ENCODE peak calls at places on chromosome 12, in eight cellular contexts. J, Q, E, Y, A, C, S and L are unnamed samples. For H3K27me3, the result is how much of the 10 kb centered on the place peaks cover.

GRCh38 chr12:57087689-57088441 is 1.0 kb upstream of the NAB2 start:
- DNase-seq in J (peak), Q (peak), E (peak), Y (peak), A (peak), C (peak), S (peak), L (peak)

GRCh38 chr12:39367494-39367893 is 75.4 kb downstream of the KIF21A start:
- DNase-seq in J (no peak), Q (no peak), E (no peak), Y (no peak), A (no peak), C (no peak), S (no peak), L (no peak)

GRCh38 chr12:59055204-59055839 is 135.0 kb upstream of the LRIG3 start:
- DNase-seq in J (no peak), Q (no peak), E (no peak), Y (no peak), A (no peak), C (no peak), S (peak), L (peak)

GRCh38 chr12:18057051-18057450 is 32.9 kb downstream of the RERGL start:
- DNase-seq in J (no peak), Q (no peak), E (no peak), Y (no peak), A (no peak), C (no peak), S (no peak), L (no peak)

GRCh38 chr12:106138646-106139421 is at the start of gene NUAK1:
- DNase-seq in J (peak), Q (no peak), E (peak), Y (peak), A (peak), C (peak), S (peak), L (peak)

GRCh38 chr12:69685810-69686209 is 13.3 kb downstream of the BEST3 start:
- DNase-seq in J (no peak), Q (no peak), E (no peak), Y (no peak), A (no peak), C (no peak), S (peak), L (no peak)

GRCh38 chr12:29544428-29545101 is 47.1 kb upstream of the OVCH1 start:
- DNase-seq in J (no peak), Q (no peak), E (no peak), Y (no peak), A (no peak), C (no peak), S (no peak), L (no peak)

GRCh38 chr12:107374136-107374535 is 280.8 kb upstream of the CRY1 start:
- DNase-seq in J (no peak), Q (no peak), E (no peak), Y (no peak), A (no peak), C (no peak), S (no peak), L (no peak)

GRCh38 chr12:52044284-52044983 is 6.8 kb upstream of the NR4A1 start:
- DNase-seq in J (peak), Q (peak), E (peak), Y (peak), A (no peak), C (peak), S (no peak), L (no peak)

GRCh38 chr12:56591111-56591510 is 39.0 kb downstream of the BAZ2A start:
- DNase-seq in J (no peak), Q (no peak), E (no peak), Y (no peak), A (peak), C (no peak), S (no peak), L (no peak)

DNA sequence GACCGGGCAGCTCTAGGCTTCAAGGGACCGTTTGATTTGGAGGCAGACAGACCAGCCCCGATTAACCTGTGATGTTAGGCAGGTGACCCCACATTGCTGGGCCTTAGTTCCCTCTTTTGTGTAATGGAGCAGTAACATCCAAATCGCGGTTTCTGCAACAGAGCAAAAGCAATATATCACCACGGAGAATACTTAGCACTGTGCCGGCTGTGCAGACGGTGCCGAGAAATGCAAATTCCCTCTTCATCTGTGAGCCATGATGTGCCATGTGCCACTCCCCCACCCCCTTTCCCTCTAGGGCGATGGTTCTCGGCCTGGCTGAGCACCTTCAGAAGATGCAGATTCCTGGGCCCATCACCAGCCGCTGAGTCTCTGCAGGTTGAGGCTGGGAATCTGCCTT is 10.9 kb downstream of the BCL7A start:
- DNase-seq in J (no peak), Q (no peak), E (no peak), Y (no peak), A (no peak), C (no peak), S (no peak), L (no peak)
- H3K27me3 ChIP-seq in J (under half), Q (under half), E (under half), Y (under half), A (under half), C (under half), S (under half), L (under half)

DNA sequence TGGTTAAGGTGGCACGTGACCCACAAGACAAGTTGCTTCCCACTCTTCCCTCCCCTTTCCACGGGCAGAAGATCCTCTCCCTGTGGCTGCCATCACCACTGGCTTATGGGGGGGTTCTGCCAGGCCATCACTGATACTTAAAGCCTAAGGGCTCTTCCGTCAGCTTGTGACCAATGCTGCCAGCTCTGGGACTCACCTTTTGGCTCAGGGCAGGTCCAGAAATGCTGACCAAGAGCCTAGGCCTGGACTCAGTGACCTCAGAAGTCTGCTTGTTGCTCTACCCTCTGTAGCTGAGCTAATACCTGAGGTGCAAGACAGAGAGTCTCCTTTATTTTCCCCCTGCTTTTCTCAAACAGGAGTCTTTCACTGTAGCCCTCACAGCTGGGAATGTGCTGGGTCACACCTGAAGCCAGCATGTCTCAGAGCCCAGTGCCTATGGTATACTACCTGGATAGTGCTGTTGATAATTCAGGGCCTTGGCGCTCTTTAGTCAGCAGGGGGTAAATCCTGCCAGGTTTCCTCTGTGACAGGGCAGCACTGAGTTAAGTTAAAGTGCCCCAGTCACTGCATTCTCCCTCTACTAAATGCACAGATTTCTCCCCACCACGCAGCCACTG is 19.7 kb downstream of the FGD4 start:
- DNase-seq in J (no peak), Q (no peak), E (no peak), Y (no peak), A (peak), C (no peak), S (no peak), L (no peak)
- H3K27ac ChIP-seq in J (no peak), Q (no peak), E (no peak), Y (no peak), A (peak), C (no peak), S (no peak), L (no peak)

GRCh38 chr12:85280984-85281946 is 1.2 kb downstream of the ALX1 start:
- DNase-seq in J (no peak), Q (no peak), E (no peak), Y (no peak), A (no peak), C (no peak), S (no peak), L (no peak)
- H3K4me3 ChIP-seq in J (no peak), Q (no peak), E (peak), Y (peak), A (peak), C (peak), S (no peak), L (no peak)

DNA sequence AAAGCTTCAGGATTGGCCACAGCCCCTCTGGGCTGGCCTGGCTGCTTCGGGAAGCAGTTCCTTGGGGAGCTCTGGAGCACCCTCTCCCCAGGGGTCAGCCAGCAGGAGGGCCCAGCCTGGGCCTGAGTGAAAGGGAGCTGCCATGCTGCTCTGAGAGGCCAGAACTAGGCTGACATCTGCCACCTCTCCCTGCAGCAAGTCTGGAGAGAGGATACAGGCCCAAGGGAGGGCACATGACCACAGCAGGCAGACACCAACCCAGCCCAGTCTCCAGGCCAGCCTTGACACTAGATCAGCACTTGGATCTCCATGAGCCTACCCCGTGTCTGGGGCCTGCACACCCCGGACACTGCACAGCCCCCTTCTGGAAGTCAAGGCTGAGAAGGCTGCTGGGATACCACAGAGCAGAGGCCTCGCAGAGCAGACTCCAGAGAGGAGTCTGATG is 13.1 kb downstream of the COL2A1 start:
- DNase-seq in J (no peak), Q (no peak), E (peak), Y (peak), A (no peak), C (no peak), S (no peak), L (no peak)
- H3K27me3 ChIP-seq in J (under half), Q (under half), E (under half), Y (under half), A (under half), C (under half), S (half or more), L (under half)

GRCh38 chr12:76614364-76614763 is 54.8 kb upstream of the OSBPL8 start:
- DNase-seq in J (no peak), Q (no peak), E (no peak), Y (no peak), A (no peak), C (no peak), S (no peak), L (no peak)

GRCh38 chr12:76608070-76608469 is 48.5 kb upstream of the OSBPL8 start:
- DNase-seq in J (no peak), Q (no peak), E (no peak), Y (no peak), A (no peak), C (no peak), S (no peak), L (no peak)

DNA sequence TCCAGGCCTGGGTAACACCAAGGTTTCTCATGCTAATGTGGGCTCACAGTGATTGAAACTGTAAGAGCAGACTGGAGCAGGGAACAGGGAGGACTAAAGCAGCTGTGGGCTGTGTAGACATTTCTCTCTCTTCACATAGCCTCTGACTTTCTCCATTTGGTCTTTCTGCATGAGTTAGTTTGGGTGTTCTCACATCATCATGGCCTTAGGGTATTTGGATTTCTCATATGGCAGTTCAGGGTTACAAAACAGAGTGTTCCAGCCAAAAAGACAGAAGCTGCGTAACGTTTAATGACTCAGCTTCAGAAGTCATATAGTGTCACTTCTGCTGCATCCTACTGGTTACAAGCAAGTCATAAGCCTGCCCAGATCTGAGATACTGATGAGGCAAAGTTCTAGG is 52.0 kb upstream of the OSBPL8 start:
- DNase-seq in J (no peak), Q (no peak), E (no peak), Y (no peak), A (no peak), C (no peak), S (peak), L (no peak)
- H3K27ac ChIP-seq in J (no peak), Q (peak), E (no peak), Y (no peak), A (no peak), C (no peak), S (no peak), L (no peak)

GRCh38 chr12:96445743-96446655 is 43.4 kb upstream of the CFAP54 start:
- DNase-seq in J (no peak), Q (no peak), E (no peak), Y (no peak), A (no peak), C (no peak), S (peak), L (peak)
- H3K4me3 ChIP-seq in J (no peak), Q (no peak), E (no peak), Y (no peak), A (no peak), C (no peak), S (no peak), L (no peak)

GRCh38 chr12:53975816-53976152 is 1.0 kb upstream of the HOTAIR start:
- DNase-seq in J (no peak), Q (no peak), E (no peak), Y (no peak), A (no peak), C (no peak), S (no peak), L (no peak)

GRCh38 chr12:53976823-53977595 is 2.3 kb upstream of the HOTAIR start:
- DNase-seq in J (no peak), Q (no peak), E (no peak), Y (no peak), A (no peak), C (peak), S (no peak), L (no peak)

GRCh38 chr12:53976172-53976822 is 1.5 kb upstream of the HOTAIR start:
- DNase-seq in J (no peak), Q (no peak), E (no peak), Y (no peak), A (no peak), C (peak), S (no peak), L (peak)

GRCh38 chr12:53974084-53975018 is at the start of gene HOTAIR:
- DNase-seq in J (no peak), Q (no peak), E (no peak), Y (peak), A (no peak), C (peak), S (no peak), L (peak)

DNA sequence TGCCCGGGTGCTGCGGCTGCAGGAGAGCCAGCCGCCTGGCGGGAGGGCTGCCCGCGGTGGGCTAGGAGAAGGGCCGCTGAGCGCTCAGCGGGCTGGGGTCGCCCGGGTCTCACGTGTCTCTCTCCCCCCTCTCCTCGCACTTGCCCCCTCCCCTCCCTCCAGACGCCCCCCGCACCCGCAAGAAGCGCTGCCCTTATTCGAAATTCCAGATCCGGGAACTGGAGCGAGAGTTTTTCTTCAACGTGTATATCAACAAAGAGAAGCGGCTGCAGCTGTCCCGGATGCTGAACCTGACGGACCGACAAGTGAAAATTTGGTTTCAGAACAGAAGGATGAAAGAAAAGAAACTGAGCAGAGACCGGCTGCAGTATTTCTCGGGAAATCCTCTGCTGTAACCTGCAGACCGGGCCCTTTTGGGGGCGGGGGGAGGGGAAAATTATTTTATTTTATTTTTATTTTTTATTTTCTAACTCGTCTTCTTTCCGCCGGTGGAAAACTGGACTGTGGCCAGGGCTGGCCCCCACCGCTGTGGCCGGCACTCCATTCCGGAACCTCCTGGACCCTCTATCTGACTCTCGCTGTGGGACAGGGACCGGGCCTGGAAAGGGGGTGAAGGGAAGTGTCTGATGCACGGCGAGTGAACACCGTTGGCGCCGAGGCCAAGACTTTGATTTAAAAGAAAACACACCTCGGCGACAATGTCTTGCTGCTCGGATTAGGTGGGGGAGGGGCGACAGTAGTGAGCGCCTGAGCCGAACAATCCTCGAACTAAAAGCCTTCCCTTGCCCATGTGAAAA is 463 bp upstream of the HOTAIR start:
- DNase-seq in J (no peak), Q (no peak), E (no peak), Y (no peak), A (peak), C (peak), S (no peak), L (peak)
- H3K27me3 ChIP-seq in J (half or more), Q (under half), E (under half), Y (under half), A (half or more), C (half or more), S (half or more), L (under half)

DNA sequence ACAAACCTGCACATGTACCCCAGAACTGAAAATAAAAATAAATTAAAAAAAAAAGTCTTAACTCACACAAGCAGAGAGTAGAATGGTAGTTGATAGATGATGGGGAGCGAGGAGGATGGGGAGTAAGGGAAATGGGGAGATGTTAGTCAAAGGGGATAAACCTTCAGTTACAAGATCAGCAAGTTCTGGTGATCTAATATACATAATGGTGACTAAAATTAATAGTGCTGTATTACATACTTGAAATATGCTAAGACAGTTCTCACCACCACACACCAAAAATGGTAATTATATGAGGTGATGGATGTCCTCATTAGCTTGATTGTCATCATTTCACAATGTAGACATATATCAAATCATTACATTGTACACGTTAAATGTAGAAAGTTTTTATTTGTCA is 3.2 kb upstream of the C12orf42 start:
- DNase-seq in J (no peak), Q (no peak), E (no peak), Y (no peak), A (no peak), C (no peak), S (no peak), L (no peak)
- H3K27ac ChIP-seq in J (no peak), Q (no peak), E (no peak), Y (no peak), A (no peak), C (no peak), S (no peak), L (no peak)